ENCODE peak calls at places on chromosomes 3 and 15, in four cellular contexts. Z is sigmoid colon, I is MM.1S, O is AG04449. Q is an unnamed sample.
A peak's percentile ranks its signal among the peaks of the same experiment; 100 is the strongest.

GRCh38 chr3:44976002-44976815 is at the start of the genes EXOSC7 and ZDHHC3:
- DNase-seq in O (no peak), Z (peak; percentile 93), I (peak; percentile 87), Q (peak; percentile 65)

GRCh38 chr3:37997791-37998370 is 7.3 kb downstream of the VILL start:
- DNase-seq in Z (peak; percentile 76), I (no peak), O (no peak), Q (no peak)

GRCh38 chr3:46417841-46418611 is 11.0 kb downstream of the CCRL2 start:
- DNase-seq in O (no peak), I (no peak), Z (no peak), Q (no peak)

GRCh38 chr3:57592306-57592705 is 4.8 kb downstream of the ARF4 start:
- DNase-seq in I (no peak), O (no peak), Z (no peak), Q (no peak)

GRCh38 chr3:10495003-10495402 is 10.4 kb downstream of the ATP2B2 start:
- DNase-seq in I (no peak), O (no peak), Z (no peak), Q (no peak)

GRCh38 chr3:8769088-8769822 is at the start of gene OXTR:
- DNase-seq in I (peak; percentile 65), Z (no peak), O (peak; percentile 78), Q (peak; percentile 79)

GRCh38 chr3:33141006-33141405 is 27.2 kb downstream of the CRTAP start:
- DNase-seq in Z (no peak), I (no peak), O (no peak), Q (no peak)

GRCh38 chr3:146640955-146641867 is 36.1 kb upstream of the PLSCR5 start:
- DNase-seq in Z (no peak), I (peak; percentile 59), O (no peak), Q (no peak)

GRCh38 chr3:62938583-62938982 is 63.4 kb upstream of the CADPS start:
- DNase-seq in I (no peak), Z (no peak), O (no peak), Q (no peak)

GRCh38 chr15:43776101-43776717 is 557 bp downstream of the ELL3 start:
- DNase-seq in Z (no peak), O (no peak), I (no peak), Q (peak; percentile 25)

GRCh38 chr3:152402698-152403456 is 134.1 kb downstream of the MBNL1 start:
- DNase-seq in Z (no peak), I (no peak), O (no peak), Q (no peak)

GRCh38 chr3:120622870-120623718 is 27.0 kb downstream of the NDUFB4 start:
- DNase-seq in I (peak; percentile 53), Z (no peak), O (peak; percentile 19), Q (peak; percentile 68)

GRCh38 chr3:144549161-144549560 is 577.5 kb downstream of the DIPK2A start:
- DNase-seq in Z (no peak), O (no peak), I (peak; percentile 73), Q (no peak)

GRCh38 chr3:185823280-185824044 is 1.4 kb downstream of the IGF2BP2 start:
- DNase-seq in O (no peak), Z (peak; percentile 69), I (peak; percentile 52), Q (peak; percentile 37)

GRCh38 chr3:128584412-128585020 is 66.1 kb downstream of the RPN1 start:
- DNase-seq in O (peak; percentile 23), I (peak; percentile 86), Z (peak; percentile 70), Q (peak; percentile 22)

GRCh38 chr15:65873271-65873670 is 4.0 kb downstream of the RAB11A start:
- DNase-seq in Z (no peak), O (no peak), I (no peak), Q (no peak)

GRCh38 chr3:194257916-194258668 is 93.0 kb downstream of the CPN2 start:
- DNase-seq in O (no peak), Z (no peak), I (no peak), Q (no peak)

GRCh38 chr3:159796744-159797143 is 191.9 kb upstream of the IL12A start:
- DNase-seq in O (no peak), I (no peak), Z (no peak), Q (no peak)

GRCh38 chr3:175518459-175518858 is 659.3 kb downstream of the NAALADL2 start:
- DNase-seq in Z (no peak), I (no peak), O (no peak), Q (no peak)

GRCh38 chr15:74233373-74233772 is 2.8 kb upstream of the CCDC33 start:
- DNase-seq in O (no peak), Z (no peak), I (no peak), Q (no peak)

GRCh38 chr3:8420613-8421012 is 81.0 kb upstream of the LMCD1 start:
- DNase-seq in I (no peak), O (no peak), Z (no peak), Q (no peak)

GRCh38 chr3:2940062-2940461 is 170.1 kb downstream of the IL5RA start:
- DNase-seq in I (peak; percentile 72), O (no peak), Z (no peak), Q (no peak)

GRCh38 chr3:141094851-141095545 is 43.9 kb downstream of the SPSB4 start:
- DNase-seq in Z (peak; percentile 90), I (no peak), O (no peak), Q (peak; percentile 43)

GRCh38 chr3:177783338-177783737 is 586.1 kb upstream of the TBL1XR1 start:
- DNase-seq in Z (no peak), I (no peak), O (no peak), Q (no peak)

GRCh38 chr3:43418601-43419272 is 132.4 kb downstream of the SNRK start:
- DNase-seq in I (no peak), O (no peak), Z (no peak), Q (no peak)

GRCh38 chr3:42961633-42962032 is 17.5 kb upstream of the GASK1A start:
- DNase-seq in O (peak; percentile 4), I (peak; percentile 15), Z (no peak), Q (peak; percentile 51)

GRCh38 chr15:47717036-47717611 is at the start of gene SEMA6D:
- DNase-seq in O (peak; percentile 21), I (peak; percentile 22), Z (peak; percentile 77), Q (peak; percentile 73)

GRCh38 chr15:101044625-101045235 is 125.6 kb downstream of the LRRK1 start:
- DNase-seq in Z (peak; percentile 36), I (no peak), O (no peak), Q (no peak)

GRCh38 chr3:114848643-114849350 is 298.3 kb downstream of the ZBTB20 start:
- DNase-seq in Z (no peak), O (no peak), I (no peak), Q (no peak)

GRCh38 chr3:30954431-30954830 is 60.0 kb upstream of the GADL1 start:
- DNase-seq in Z (no peak), I (no peak), O (no peak), Q (no peak)

GRCh38 chr3:101849714-101850326 is 506 bp downstream of the NFKBIZ start:
- DNase-seq in I (peak; percentile 59), Z (peak; percentile 74), O (no peak), Q (no peak)

GRCh38 chr3:160801386-160802118 is 45.5 kb downstream of the PPM1L start:
- DNase-seq in O (no peak), I (no peak), Z (peak; percentile 82), Q (no peak)

GRCh38 chr3:100900671-100901070 is 92.5 kb downstream of the ABI3BP start:
- DNase-seq in Z (no peak), I (no peak), O (no peak), Q (no peak)

GRCh38 chr3:42033741-42034140 is 57.4 kb upstream of the TRAK1 start:
- DNase-seq in Z (peak; percentile 58), I (no peak), O (no peak), Q (no peak)

GRCh38 chr3:55630280-55630920 is 143.3 kb upstream of the WNT5A start:
- DNase-seq in Z (no peak), O (no peak), I (no peak), Q (no peak)

GRCh38 chr15:35141743-35142356 is 56.8 kb upstream of the NANOGP8 start:
- DNase-seq in I (no peak), Z (no peak), O (peak; percentile 90), Q (no peak)

GRCh38 chr3:153681057-153681456 is 440.1 kb upstream of the ARHGEF26 start:
- DNase-seq in I (no peak), O (no peak), Z (no peak), Q (no peak)

GRCh38 chr3:15637131-15637951 is 35.8 kb downstream of the BTD start:
- DNase-seq in I (peak; percentile 65), Z (no peak), O (no peak), Q (no peak)
- TF ChIP-seq CTCF in I (no peak), Z (no peak), O (no peak), Q (no peak)

GRCh38 chr3:157115069-157116006 is 44.6 kb downstream of the CCNL1 start:
- DNase-seq in O (no peak), Z (no peak), I (no peak), Q (no peak)

GRCh38 chr3:157112536-157112935 is 47.4 kb downstream of the CCNL1 start:
- DNase-seq in Z (no peak), I (no peak), O (no peak), Q (no peak)

GRCh38 chr3:157111578-157111977 is 48.4 kb downstream of the CCNL1 start:
- DNase-seq in O (no peak), Z (no peak), I (no peak), Q (no peak)

GRCh38 chr3:157116017-157116416 is 43.9 kb downstream of the CCNL1 start:
- DNase-seq in O (no peak), I (no peak), Z (no peak), Q (no peak)

DNA sequence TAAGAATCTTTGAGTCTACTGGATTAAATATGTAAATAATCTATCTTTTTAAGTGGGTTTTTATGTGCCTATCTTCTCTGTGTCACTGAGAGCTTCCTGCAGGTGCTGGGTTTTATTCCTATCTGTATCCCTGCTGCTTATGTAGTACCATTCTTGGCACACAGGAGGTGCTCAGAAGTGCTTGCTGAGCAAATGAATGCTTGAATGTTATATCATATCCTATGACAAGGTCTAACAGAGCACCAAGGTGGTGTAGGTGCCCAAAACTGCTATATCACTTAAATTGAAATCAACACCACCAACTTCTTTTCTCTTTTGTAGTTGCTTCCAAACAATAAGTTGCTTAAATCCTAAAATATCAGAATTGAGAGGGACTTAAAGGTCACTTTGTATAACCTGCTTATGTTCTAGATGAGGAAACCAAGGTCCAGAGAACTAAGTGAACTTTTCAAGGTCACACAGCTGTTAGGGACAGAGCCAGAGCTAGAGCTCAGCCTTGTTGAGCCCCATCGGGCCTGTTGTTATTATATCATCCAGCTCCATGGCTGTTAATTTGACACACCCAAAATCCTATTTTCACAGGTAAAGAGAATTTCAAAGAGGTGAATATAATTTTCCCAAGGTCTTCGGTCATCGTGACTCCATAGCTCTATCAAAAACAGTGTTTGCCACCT is 46.0 kb downstream of the CCNL1 start:
- DNase-seq in O (no peak), Z (no peak), I (no peak), Q (no peak)
- TF ChIP-seq CTCF in O (no peak), Z (no peak), I (peak; percentile 36), Q (peak; percentile 38)

GRCh38 chr3:135918600-135918999 is 46.9 kb upstream of the PPP2R3A start:
- DNase-seq in Z (no peak), I (no peak), O (no peak), Q (no peak)
- TF ChIP-seq CTCF in Z (peak; percentile 50), I (peak; percentile 35), O (peak; percentile 42), Q (peak; percentile 64)

DNA sequence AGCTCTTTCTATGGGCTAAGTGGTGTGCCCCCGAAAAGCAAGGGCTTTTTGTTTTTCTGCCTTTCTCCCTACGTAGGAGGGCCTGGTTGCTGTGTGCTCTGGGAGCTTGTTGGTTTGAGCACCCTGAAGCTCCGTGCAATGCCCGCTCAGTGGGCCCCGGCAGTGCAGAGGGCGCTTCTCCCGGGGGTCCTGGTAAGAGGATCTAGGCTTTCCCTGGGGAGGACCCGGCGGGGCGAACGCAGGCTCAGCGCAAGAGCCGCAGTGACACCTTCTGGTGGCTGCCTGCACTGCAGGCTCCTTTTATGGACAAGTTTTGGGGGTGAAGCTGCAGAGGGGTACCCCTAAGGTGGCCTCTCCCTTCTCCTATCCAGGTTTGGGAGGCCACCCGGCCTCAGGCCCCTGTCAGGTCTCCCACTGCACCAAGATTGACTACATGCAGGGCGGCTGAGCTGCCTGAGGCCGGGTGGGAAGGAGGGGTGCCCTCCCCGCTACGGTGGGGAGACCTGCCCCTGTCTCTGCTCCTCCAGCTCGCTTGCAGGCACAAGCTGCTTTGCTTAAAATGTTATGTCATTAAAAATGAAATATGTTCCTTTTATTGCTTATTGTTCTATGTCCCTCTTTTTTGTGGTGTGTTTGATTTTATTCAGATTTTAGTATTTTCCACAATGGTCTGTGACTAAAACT is 387.9 kb downstream of the GABRG3 start:
- DNase-seq in Z (no peak), O (no peak), I (peak; percentile 29), Q (peak; percentile 49)
- TF ChIP-seq CTCF in Z (peak; percentile 28), O (peak; percentile 76), I (peak; percentile 65), Q (peak; percentile 93)

Q was measured in neural crest cell.